ENCODE peak calls at places on chromosomes 2 and 18, in eight cellular contexts. K, G, R, V, O, L, E and U are unnamed samples.

GRCh38 chr2:219887870-219888269 is 260.4 kb downstream of the SLC4A3 start:
- DNase-seq in K (no peak), G (no peak), R (no peak), V (no peak), O (no peak), L (no peak), E (no peak), U (no peak)

GRCh38 chr2:241703128-241703604 is 1.3 kb downstream of the ING5 start:
- DNase-seq in K (no peak), G (no peak), R (no peak), V (no peak), O (no peak), L (peak; percentile 22), E (no peak), U (peak; percentile 26)

GRCh38 chr2:134336936-134337335 is 83.1 kb downstream of the MGAT5 start:
- DNase-seq in K (no peak), G (no peak), R (no peak), V (no peak), O (no peak), L (no peak), E (no peak), U (no peak)

GRCh38 chr2:41136966-41137494 is 685.1 kb upstream of the SLC8A1 start:
- DNase-seq in K (no peak), G (no peak), R (no peak), V (no peak), O (no peak), L (peak; percentile 1), E (no peak), U (peak; percentile 30)

GRCh38 chr2:128372621-128373341 is 54.1 kb upstream of the HS6ST1 start:
- DNase-seq in K (no peak), G (no peak), R (no peak), V (no peak), O (no peak), L (no peak), E (no peak), U (no peak)

GRCh38 chr2:240179941-240180666 is 39.6 kb upstream of the OTOS start:
- DNase-seq in K (no peak), G (no peak), R (no peak), V (no peak), O (no peak), L (no peak), E (no peak), U (no peak)

GRCh38 chr2:23994567-23994966 is 15.3 kb upstream of the MFSD2B start:
- DNase-seq in K (no peak), G (no peak), R (no peak), V (no peak), O (no peak), L (no peak), E (no peak), U (no peak)

GRCh38 chr18:59139291-59139614 is 431 bp upstream of the SEC11C start:
- DNase-seq in K (peak; percentile 90), G (peak; percentile 92), R (peak; percentile 93), V (peak; percentile 91), O (peak; percentile 88), L (peak; percentile 83), E (peak; percentile 88), U (peak; percentile 88)

GRCh38 chr18:54780970-54781369 is 47.3 kb upstream of the RAB27B start:
- DNase-seq in K (no peak), G (no peak), R (no peak), V (no peak), O (no peak), L (no peak), E (no peak), U (no peak)

GRCh38 chr2:147588191-147588590 is 256.6 kb upstream of the ACVR2A start:
- DNase-seq in K (no peak), G (no peak), R (no peak), V (no peak), O (no peak), L (peak; percentile 59), E (no peak), U (peak; percentile 6)

GRCh38 chr2:197453914-197454398 is 604 bp downstream of the COQ10B start:
- DNase-seq in K (no peak), G (no peak), R (peak; percentile 85), V (no peak), O (no peak), L (peak; percentile 95), E (no peak), U (peak; percentile 95)

GRCh38 chr2:158984554-158985207 is 16.2 kb downstream of the TANC1 start:
- DNase-seq in K (no peak), G (no peak), R (peak; percentile 22), V (no peak), O (no peak), L (peak; percentile 12), E (no peak), U (no peak)

GRCh38 chr2:173353556-173353955 is 1.1 kb upstream of the CDCA7 start:
- DNase-seq in K (no peak), G (no peak), R (no peak), V (no peak), O (no peak), L (no peak), E (no peak), U (no peak)

GRCh38 chr18:56576826-56577573 is 61.4 kb downstream of the TXNL1 start:
- DNase-seq in K (no peak), G (no peak), R (peak; percentile 11), V (no peak), O (no peak), L (no peak), E (no peak), U (no peak)

GRCh38 chr2:50358586-50358985 is 673.3 kb downstream of the NRXN1 start:
- DNase-seq in K (no peak), G (no peak), R (no peak), V (no peak), O (no peak), L (no peak), E (no peak), U (no peak)

GRCh38 chr2:131016826-131017596 is 76.2 kb downstream of the FAM168B start:
- DNase-seq in K (no peak), G (no peak), R (no peak), V (no peak), O (no peak), L (peak; percentile 60), E (no peak), U (peak; percentile 76)

GRCh38 chr18:58937204-58937603 is 72.5 kb downstream of the ZNF532 start:
- DNase-seq in K (no peak), G (no peak), R (no peak), V (no peak), O (no peak), L (peak; percentile 45), E (no peak), U (peak; percentile 60)